ENCODE peak calls at places on chromosomes 16 and 17, in six cellular contexts. One of them, this sample, is unnamed.

GRCh38 chr16:54651851-54652770 is 278.6 kb upstream of the IRX5 start:
- DNase-seq in stimulated activated CD8-positive, alpha-beta memory T cell treated with anti-CD3 and anti-CD28 coated beads, Interleukin-7, amount 100 ng/mL, for 1 hour: no peak
- DNase-seq in heart left ventricle: no peak
- DNase-seq in memory B cell: no peak
- DNase-seq in lower leg skin: no peak
- DNase-seq in germinal center: no peak
- DNase-seq in this sample: no peak

GRCh38 chr17:78692460-78693010 is 89.5 kb downstream of the CYTH1 start:
- DNase-seq in lower leg skin: no peak
- DNase-seq in stimulated activated CD8-positive, alpha-beta memory T cell treated with anti-CD3 and anti-CD28 coated beads, Interleukin-7, amount 100 ng/mL, for 1 hour: no peak
- DNase-seq in heart left ventricle: no peak
- DNase-seq in germinal center: no peak
- DNase-seq in memory B cell: no peak
- DNase-seq in this sample: no peak

GRCh38 chr17:17767096-17767470 is 69.7 kb downstream of the SREBF1 start:
- DNase-seq in lower leg skin: no peak
- DNase-seq in heart left ventricle: no peak
- DNase-seq in stimulated activated CD8-positive, alpha-beta memory T cell treated with anti-CD3 and anti-CD28 coated beads, Interleukin-7, amount 100 ng/mL, for 1 hour: no peak
- DNase-seq in memory B cell: no peak
- DNase-seq in germinal center: no peak
- DNase-seq in this sample: no peak

GRCh38 chr16:1909661-1910231 is 8.5 kb downstream of the HS3ST6 start:
- DNase-seq in lower leg skin: no peak
- DNase-seq in stimulated activated CD8-positive, alpha-beta memory T cell treated with anti-CD3 and anti-CD28 coated beads, Interleukin-7, amount 100 ng/mL, for 1 hour: no peak
- DNase-seq in heart left ventricle: no peak
- DNase-seq in germinal center: no peak
- DNase-seq in memory B cell: no peak
- DNase-seq in this sample: no peak

GRCh38 chr16:25747160-25747758 is 55.5 kb downstream of the HS3ST4 start:
- DNase-seq in stimulated activated CD8-positive, alpha-beta memory T cell treated with anti-CD3 and anti-CD28 coated beads, Interleukin-7, amount 100 ng/mL, for 1 hour: no peak
- DNase-seq in germinal center: no peak
- DNase-seq in memory B cell: no peak
- DNase-seq in lower leg skin: no peak
- DNase-seq in heart left ventricle: no peak
- DNase-seq in this sample: no peak

GRCh38 chr17:30376621-30377452 is 1.9 kb upstream of the CPD start:
- DNase-seq in stimulated activated CD8-positive, alpha-beta memory T cell treated with anti-CD3 and anti-CD28 coated beads, Interleukin-7, amount 100 ng/mL, for 1 hour: no peak
- DNase-seq in lower leg skin: no peak
- DNase-seq in germinal center: no peak
- DNase-seq in heart left ventricle: peak
- DNase-seq in memory B cell: no peak
- DNase-seq in this sample: no peak

GRCh38 chr16:554640-555413 is 5.4 kb upstream of the PRR35 start:
- DNase-seq in heart left ventricle: no peak
- DNase-seq in memory B cell: no peak
- DNase-seq in stimulated activated CD8-positive, alpha-beta memory T cell treated with anti-CD3 and anti-CD28 coated beads, Interleukin-7, amount 100 ng/mL, for 1 hour: no peak
- DNase-seq in lower leg skin: no peak
- DNase-seq in germinal center: no peak
- DNase-seq in this sample: no peak

GRCh38 chr17:4511199-4511932 is 12.7 kb downstream of the SPNS2 start:
- DNase-seq in memory B cell: no peak
- DNase-seq in lower leg skin: no peak
- DNase-seq in heart left ventricle: no peak
- DNase-seq in germinal center: no peak
- DNase-seq in stimulated activated CD8-positive, alpha-beta memory T cell treated with anti-CD3 and anti-CD28 coated beads, Interleukin-7, amount 100 ng/mL, for 1 hour: no peak
- DNase-seq in this sample: no peak

GRCh38 chr16:20870122-20870521 is 30.0 kb downstream of the DCUN1D3 start:
- DNase-seq in lower leg skin: no peak
- DNase-seq in germinal center: no peak
- DNase-seq in heart left ventricle: no peak
- DNase-seq in stimulated activated CD8-positive, alpha-beta memory T cell treated with anti-CD3 and anti-CD28 coated beads, Interleukin-7, amount 100 ng/mL, for 1 hour: no peak
- DNase-seq in memory B cell: no peak
- DNase-seq in this sample: no peak

GRCh38 chr16:964696-965395 is 5.9 kb downstream of the LMF1 start:
- DNase-seq in memory B cell: no peak
- DNase-seq in stimulated activated CD8-positive, alpha-beta memory T cell treated with anti-CD3 and anti-CD28 coated beads, Interleukin-7, amount 100 ng/mL, for 1 hour: no peak
- DNase-seq in heart left ventricle: no peak
- DNase-seq in germinal center: no peak
- DNase-seq in lower leg skin: no peak
- DNase-seq in this sample: no peak

GRCh38 chr16:66267287-66268137 is 99.0 kb upstream of the CDH5 start:
- DNase-seq in lower leg skin: peak
- DNase-seq in heart left ventricle: no peak
- DNase-seq in memory B cell: no peak
- DNase-seq in stimulated activated CD8-positive, alpha-beta memory T cell treated with anti-CD3 and anti-CD28 coated beads, Interleukin-7, amount 100 ng/mL, for 1 hour: no peak
- DNase-seq in germinal center: no peak
- DNase-seq in this sample: no peak

GRCh38 chr17:76478097-76478496 is 10.7 kb downstream of the AANAT start:
- DNase-seq in lower leg skin: no peak
- DNase-seq in stimulated activated CD8-positive, alpha-beta memory T cell treated with anti-CD3 and anti-CD28 coated beads, Interleukin-7, amount 100 ng/mL, for 1 hour: no peak
- DNase-seq in heart left ventricle: no peak
- DNase-seq in memory B cell: no peak
- DNase-seq in germinal center: no peak
- DNase-seq in this sample: no peak

GRCh38 chr17:79621151-79621940 is 10.5 kb upstream of the RBFOX3 start:
- DNase-seq in memory B cell: no peak
- DNase-seq in heart left ventricle: no peak
- DNase-seq in lower leg skin: peak
- DNase-seq in germinal center: no peak
- DNase-seq in stimulated activated CD8-positive, alpha-beta memory T cell treated with anti-CD3 and anti-CD28 coated beads, Interleukin-7, amount 100 ng/mL, for 1 hour: no peak
- DNase-seq in this sample: no peak

GRCh38 chr17:76120658-76121008 is 17.0 kb upstream of the EXOC7 start:
- DNase-seq in stimulated activated CD8-positive, alpha-beta memory T cell treated with anti-CD3 and anti-CD28 coated beads, Interleukin-7, amount 100 ng/mL, for 1 hour: no peak
- DNase-seq in heart left ventricle: no peak
- DNase-seq in memory B cell: no peak
- DNase-seq in germinal center: no peak
- DNase-seq in lower leg skin: no peak
- DNase-seq in this sample: no peak

GRCh38 chr17:28946239-28946638 is 5.1 kb downstream of the PHF12 start:
- DNase-seq in memory B cell: no peak
- DNase-seq in germinal center: no peak
- DNase-seq in heart left ventricle: no peak
- DNase-seq in lower leg skin: no peak
- DNase-seq in stimulated activated CD8-positive, alpha-beta memory T cell treated with anti-CD3 and anti-CD28 coated beads, Interleukin-7, amount 100 ng/mL, for 1 hour: no peak
- DNase-seq in this sample: no peak

GRCh38 chr16:19810817-19811731 is 73.6 kb downstream of the GPRC5B start:
- DNase-seq in germinal center: no peak
- DNase-seq in memory B cell: no peak
- DNase-seq in stimulated activated CD8-positive, alpha-beta memory T cell treated with anti-CD3 and anti-CD28 coated beads, Interleukin-7, amount 100 ng/mL, for 1 hour: no peak
- DNase-seq in lower leg skin: no peak
- DNase-seq in heart left ventricle: no peak
- DNase-seq in this sample: no peak

GRCh38 chr16:67897231-67897630 is 4.2 kb downstream of the PSKH1 start:
- DNase-seq in memory B cell: no peak
- DNase-seq in germinal center: no peak
- DNase-seq in heart left ventricle: no peak
- DNase-seq in stimulated activated CD8-positive, alpha-beta memory T cell treated with anti-CD3 and anti-CD28 coated beads, Interleukin-7, amount 100 ng/mL, for 1 hour: no peak
- DNase-seq in lower leg skin: no peak
- DNase-seq in this sample: peak

GRCh38 chr17:17506893-17507464 is 10.8 kb upstream of the RASD1 start:
- DNase-seq in heart left ventricle: peak
- DNase-seq in lower leg skin: no peak
- DNase-seq in stimulated activated CD8-positive, alpha-beta memory T cell treated with anti-CD3 and anti-CD28 coated beads, Interleukin-7, amount 100 ng/mL, for 1 hour: no peak
- DNase-seq in memory B cell: no peak
- DNase-seq in germinal center: no peak
- DNase-seq in this sample: peak